ENCODE peak calls at places on chromosome 11, in eight cellular contexts. I, C, W, Y, J, G, V and E are unnamed samples.

GRCh38 chr11:118634435-118635236 is 27.2 kb downstream of the PHLDB1 start:
- DNase-seq in C (no peak), Y (no peak), V (no peak), J (peak; percentile 96), I (peak; percentile 38), G (no peak), W (peak; percentile 68), E (peak; percentile 79)

GRCh38 chr11:91960770-91961169 is 263.8 kb upstream of the FAT3 start:
- DNase-seq in I (no peak), V (no peak), J (no peak), C (no peak), W (no peak), G (no peak), Y (no peak), E (no peak)

GRCh38 chr11:119340335-119341221 is at the start of gene C1QTNF5:
- DNase-seq in G (peak; percentile 85), Y (no peak), J (peak; percentile 68), V (no peak), I (no peak), C (no peak), W (peak; percentile 85), E (peak; percentile 57)

GRCh38 chr11:12271826-12272366 is 105.5 kb upstream of the PARVA start:
- DNase-seq in V (no peak), Y (no peak), W (no peak), G (no peak), J (no peak), I (no peak), C (no peak), E (no peak)

GRCh38 chr11:111983187-111983986 is 41.8 kb upstream of the DLAT start:
- DNase-seq in W (no peak), C (no peak), G (no peak), I (no peak), V (no peak), J (peak; percentile 96), Y (peak; percentile 10), E (peak; percentile 48)

GRCh38 chr11:104064016-104064630 is 27.7 kb downstream of the DDI1 start:
- DNase-seq in Y (no peak), I (no peak), G (no peak), W (no peak), V (no peak), C (no peak), J (no peak), E (no peak)

GRCh38 chr11:114386545-114386944 is 13.8 kb downstream of the C11orf71 start:
- DNase-seq in G (no peak), I (no peak), V (no peak), Y (no peak), J (no peak), W (peak; percentile 61), C (peak; percentile 24), E (no peak)

GRCh38 chr11:123504401-123504800 is 74.3 kb downstream of the GRAMD1B start:
- DNase-seq in W (no peak), Y (no peak), G (no peak), C (no peak), I (peak; percentile 81), V (no peak), J (no peak), E (no peak)

GRCh38 chr11:28366549-28367341 is 258.6 kb downstream of the METTL15 start:
- DNase-seq in G (no peak), C (no peak), I (no peak), V (no peak), W (peak; percentile 74), Y (peak; percentile 15), J (no peak), E (no peak)

GRCh38 chr11:1943977-1944376 is 3.2 kb upstream of the MRPL23 start:
- DNase-seq in V (no peak), I (no peak), Y (no peak), C (no peak), J (no peak), W (peak; percentile 32), G (peak; percentile 43), E (peak; percentile 1)

GRCh38 chr11:13011366-13012036 is 2.4 kb downstream of the RASSF10 start:
- DNase-seq in V (no peak), G (no peak), I (no peak), Y (no peak), C (no peak), J (no peak), W (no peak), E (no peak)

GRCh38 chr11:95363710-95364109 is 132.7 kb upstream of the SESN3 start:
- DNase-seq in J (peak; percentile 77), I (no peak), Y (no peak), V (no peak), W (no peak), G (no peak), C (no peak), E (peak; percentile 29)

GRCh38 chr11:33699515-33700424 is 856 bp downstream of the C11orf91 start:
- DNase-seq in V (no peak), C (no peak), W (no peak), J (no peak), G (no peak), Y (no peak), I (peak; percentile 68), E (no peak)

GRCh38 chr11:87451400-87451799 is 413.7 kb downstream of the TMEM135 start:
- DNase-seq in J (peak; percentile 30), C (no peak), G (no peak), W (no peak), V (no peak), I (no peak), Y (no peak), E (peak; percentile 46)

GRCh38 chr11:88384678-88385015 is 47.1 kb upstream of the CTSC start:
- DNase-seq in C (no peak), I (no peak), G (no peak), Y (no peak), W (peak; percentile 31), V (no peak), J (no peak), E (no peak)

GRCh38 chr11:112725636-112726035 is 235.6 kb upstream of the NCAM1 start:
- DNase-seq in I (no peak), G (no peak), Y (no peak), W (no peak), C (no peak), V (no peak), J (no peak), E (no peak)

GRCh38 chr11:59158206-59159068 is 13.5 kb upstream of the DTX4 start:
- DNase-seq in I (peak; percentile 65), Y (peak; percentile 37), G (no peak), W (peak; percentile 82), C (peak; percentile 25), J (peak; percentile 87), V (peak; percentile 57), E (peak; percentile 58)

GRCh38 chr11:396948-397548 is 3.0 kb downstream of the PKP3 start:
- DNase-seq in I (peak; percentile 75), W (peak; percentile 60), Y (no peak), G (peak; percentile 90), C (no peak), J (no peak), V (peak; percentile 93), E (no peak)

GRCh38 chr11:93525601-93526000 is 17.6 kb downstream of the SMCO4 start:
- DNase-seq in W (peak; percentile 60), G (no peak), Y (no peak), I (no peak), V (no peak), C (no peak), J (no peak), E (no peak)

GRCh38 chr11:85813721-85814120 is 2.8 kb upstream of the SYTL2 start:
- DNase-seq in J (no peak), G (no peak), C (no peak), V (no peak), I (no peak), W (no peak), Y (no peak), E (no peak)

GRCh38 chr11:60492488-60493009 is at the start of gene MS4A12:
- DNase-seq in J (no peak), I (no peak), Y (no peak), V (no peak), W (no peak), C (no peak), G (no peak), E (no peak)
- TF ChIP-seq CTCF in J (no peak), I (no peak), Y (no peak), V (no peak), W (no peak), C (no peak), G (no peak), E (no peak)

DNA sequence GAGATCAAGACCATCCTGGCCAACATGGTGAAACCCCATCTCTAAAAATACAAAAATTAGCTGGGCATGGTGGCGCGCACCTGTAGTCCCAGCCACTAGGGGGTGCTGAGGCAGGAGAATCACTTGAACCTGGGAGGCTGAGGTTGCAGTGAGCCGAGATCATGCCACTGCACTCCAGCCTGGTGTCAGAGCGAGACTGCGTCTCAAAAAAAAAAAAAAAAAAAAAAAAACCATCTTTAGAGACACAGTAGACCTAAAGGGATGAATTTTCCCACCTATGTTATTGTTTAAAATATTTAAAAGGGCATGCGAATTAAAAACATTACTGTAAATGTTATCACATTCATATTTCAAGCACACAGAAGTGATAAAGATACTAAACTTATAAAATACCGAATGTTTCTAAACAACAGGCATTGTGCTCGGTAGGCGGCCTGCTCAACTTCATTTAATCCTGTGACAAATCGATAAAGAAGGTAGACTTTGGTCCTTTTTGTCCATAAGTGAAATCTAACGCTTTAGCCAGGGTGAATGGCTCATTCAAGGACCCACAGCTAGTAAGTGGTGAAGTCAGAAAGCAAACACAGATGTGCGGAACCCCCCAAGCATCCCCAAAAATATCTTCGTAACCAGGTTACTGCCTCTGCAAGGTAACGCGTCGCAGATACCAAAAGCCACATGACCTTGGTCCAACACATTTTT is 16.1 kb downstream of the NCAPD3 start:
- DNase-seq in V (no peak), I (peak; percentile 52), W (peak; percentile 22), J (peak; percentile 64), G (peak; percentile 85), C (no peak), Y (no peak), E (peak; percentile 65)
- TF ChIP-seq CTCF in V (peak; percentile 94), I (no peak), W (peak; percentile 61), J (peak; percentile 81), G (peak; percentile 75), C (peak; percentile 65), Y (peak; percentile 63), E (peak; percentile 76)

GRCh38 chr11:61294717-61295595 is at the start of gene VWCE:
- DNase-seq in W (peak; percentile 43), Y (no peak), C (no peak), I (peak; percentile 55), J (peak; percentile 92), G (peak; percentile 92), V (peak; percentile 93), E (peak; percentile 86)
- TF ChIP-seq CTCF in W (peak; percentile 42), Y (peak; percentile 42), C (peak; percentile 35), I (no peak), J (no peak), G (no peak), V (peak; percentile 33), E (no peak)

DNA sequence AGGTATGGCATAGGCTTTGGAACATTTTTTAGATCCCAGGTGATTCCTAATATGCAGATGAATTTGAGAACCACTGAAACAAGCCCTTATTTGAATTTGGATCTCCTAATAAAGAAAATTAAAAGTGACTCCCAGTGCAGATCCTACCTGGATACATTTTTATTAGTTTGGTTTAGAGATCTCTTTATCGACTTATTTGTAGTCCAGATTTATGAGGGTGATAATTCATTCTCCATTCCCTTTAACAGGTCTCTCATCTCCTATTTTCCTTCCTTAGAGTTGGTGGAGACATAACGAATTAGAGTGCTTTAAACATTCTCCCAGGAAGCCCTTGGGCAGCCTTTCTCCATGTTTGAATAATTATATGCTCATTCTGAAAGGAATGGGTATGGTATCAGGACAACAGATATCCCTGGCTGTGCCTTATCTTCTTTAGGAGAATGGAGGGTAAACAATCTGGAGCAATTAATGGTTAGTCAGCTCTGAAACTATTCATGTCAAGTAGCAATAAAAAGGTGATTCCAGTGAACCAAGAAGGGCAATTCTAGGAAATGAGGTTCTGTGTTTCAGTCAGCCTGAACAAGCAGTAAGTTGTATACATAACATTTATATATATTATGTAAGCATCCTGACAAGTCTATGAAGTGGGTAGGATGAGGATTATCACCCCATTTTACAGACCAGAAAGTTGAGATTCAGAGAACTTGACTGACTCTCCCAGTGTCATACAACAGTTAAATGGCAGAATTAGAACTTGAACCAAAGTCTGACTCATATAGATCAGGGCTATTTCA is 53.9 kb upstream of the RCE1 start:
- DNase-seq in C (no peak), G (no peak), I (no peak), V (no peak), Y (no peak), W (peak; percentile 14), J (no peak), E (no peak)
- TF ChIP-seq CTCF in C (no peak), G (no peak), I (no peak), V (no peak), Y (no peak), W (no peak), J (no peak), E (no peak)